ENCODE peak calls at places on chromosomes 7 and 10, in six cellular contexts. One of them, this sample, is unnamed.

GRCh38 chr10:79135790-79136189 is 67.0 kb downstream of the ZMIZ1 start:
- DNase-seq in cardiac fibroblast: no peak
- DNase-seq in prostate gland: no peak
- DNase-seq in thyroid gland: no peak
- DNase-seq in Panc1: no peak
- DNase-seq in ovary: no peak
- DNase-seq in this sample: no peak

GRCh38 chr7:30168800-30169584 is 34.2 kb downstream of the MTURN start:
- DNase-seq in cardiac fibroblast: peak; percentile 86
- DNase-seq in prostate gland: no peak
- DNase-seq in thyroid gland: no peak
- DNase-seq in Panc1: no peak
- DNase-seq in ovary: no peak
- DNase-seq in this sample: peak; percentile 82

GRCh38 chr10:124224331-124225028 is 131.1 kb upstream of the CHST15 start:
- DNase-seq in cardiac fibroblast: peak; percentile 7
- DNase-seq in prostate gland: no peak
- DNase-seq in thyroid gland: no peak
- DNase-seq in Panc1: no peak
- DNase-seq in ovary: no peak
- DNase-seq in this sample: no peak

GRCh38 chr10:69338547-69339450 is 60.5 kb downstream of the HK1 start:
- DNase-seq in cardiac fibroblast: peak; percentile 41
- DNase-seq in prostate gland: no peak
- DNase-seq in thyroid gland: peak; percentile 77
- DNase-seq in Panc1: no peak
- DNase-seq in ovary: no peak
- DNase-seq in this sample: no peak

GRCh38 chr10:68796609-68797008 is 30.7 kb upstream of the STOX1 start:
- DNase-seq in cardiac fibroblast: no peak
- DNase-seq in prostate gland: no peak
- DNase-seq in thyroid gland: no peak
- DNase-seq in Panc1: no peak
- DNase-seq in ovary: no peak
- DNase-seq in this sample: peak; percentile 16

GRCh38 chr7:54179321-54180029 is 362.7 kb upstream of the VSTM2A start:
- DNase-seq in cardiac fibroblast: no peak
- DNase-seq in prostate gland: no peak
- DNase-seq in thyroid gland: no peak
- DNase-seq in Panc1: no peak
- DNase-seq in ovary: no peak
- DNase-seq in this sample: no peak

GRCh38 chr10:127243490-127244272 is 47.3 kb upstream of the INSYN2A start:
- DNase-seq in cardiac fibroblast: peak; percentile 40
- DNase-seq in prostate gland: no peak
- DNase-seq in thyroid gland: peak; percentile 33
- DNase-seq in Panc1: no peak
- DNase-seq in ovary: peak; percentile 40
- DNase-seq in this sample: no peak

GRCh38 chr7:147071536-147071935 is 954.9 kb downstream of the CNTNAP2 start:
- DNase-seq in cardiac fibroblast: no peak
- DNase-seq in prostate gland: no peak
- DNase-seq in thyroid gland: no peak
- DNase-seq in Panc1: no peak
- DNase-seq in ovary: no peak
- DNase-seq in this sample: no peak

GRCh38 chr7:101736077-101736476 is 81.3 kb upstream of the CUX1 start:
- DNase-seq in cardiac fibroblast: no peak
- DNase-seq in prostate gland: no peak
- DNase-seq in thyroid gland: no peak
- DNase-seq in Panc1: no peak
- DNase-seq in ovary: no peak
- DNase-seq in this sample: no peak

GRCh38 chr10:124000792-124001201 is 92.6 kb downstream of the CHST15 start:
- DNase-seq in cardiac fibroblast: peak; percentile 46
- DNase-seq in prostate gland: no peak
- DNase-seq in thyroid gland: no peak
- DNase-seq in Panc1: no peak
- DNase-seq in ovary: no peak
- DNase-seq in this sample: no peak

GRCh38 chr10:111084346-111085255 is 7.8 kb downstream of the ADRA2A start:
- DNase-seq in cardiac fibroblast: no peak
- DNase-seq in prostate gland: no peak
- DNase-seq in thyroid gland: no peak
- DNase-seq in Panc1: no peak
- DNase-seq in ovary: no peak
- DNase-seq in this sample: no peak

GRCh38 chr7:43135129-43135528 is 22.7 kb downstream of the HECW1 start:
- DNase-seq in cardiac fibroblast: no peak
- DNase-seq in prostate gland: no peak
- DNase-seq in thyroid gland: no peak
- DNase-seq in Panc1: no peak
- DNase-seq in ovary: no peak
- DNase-seq in this sample: no peak

GRCh38 chr10:86730227-86730626 is 26.2 kb upstream of the BMPR1A start:
- DNase-seq in cardiac fibroblast: peak; percentile 66
- DNase-seq in prostate gland: no peak
- DNase-seq in thyroid gland: peak; percentile 67
- DNase-seq in Panc1: no peak
- DNase-seq in ovary: peak; percentile 55
- DNase-seq in this sample: no peak

GRCh38 chr7:22066484-22066883 is 120.8 kb upstream of the CDCA7L start:
- DNase-seq in cardiac fibroblast: no peak
- DNase-seq in prostate gland: no peak
- DNase-seq in thyroid gland: no peak
- DNase-seq in Panc1: no peak
- DNase-seq in ovary: no peak
- DNase-seq in this sample: no peak

GRCh38 chr7:123154231-123154860 is 45.4 kb downstream of the SLC13A1 start:
- DNase-seq in cardiac fibroblast: peak; percentile 85
- DNase-seq in prostate gland: peak; percentile 75
- DNase-seq in thyroid gland: peak; percentile 76
- DNase-seq in Panc1: peak; percentile 75
- DNase-seq in ovary: peak; percentile 40
- DNase-seq in this sample: no peak

GRCh38 chr7:47601119-47601880 is 19.4 kb upstream of the TNS3 start:
- DNase-seq in cardiac fibroblast: peak; percentile 75
- DNase-seq in prostate gland: no peak
- DNase-seq in thyroid gland: no peak
- DNase-seq in Panc1: no peak
- DNase-seq in ovary: no peak
- DNase-seq in this sample: peak; percentile 87

GRCh38 chr10:5400843-5401242 is 3.8 kb downstream of the TUBAL3 start:
- DNase-seq in cardiac fibroblast: no peak
- DNase-seq in prostate gland: no peak
- DNase-seq in thyroid gland: no peak
- DNase-seq in Panc1: no peak
- DNase-seq in ovary: no peak
- DNase-seq in this sample: no peak

GRCh38 chr10:113666682-113667252 is 2.9 kb upstream of the NRAP start:
- DNase-seq in cardiac fibroblast: peak; percentile 10
- DNase-seq in prostate gland: no peak
- DNase-seq in thyroid gland: no peak
- DNase-seq in Panc1: no peak
- DNase-seq in ovary: no peak
- DNase-seq in this sample: no peak

GRCh38 chr10:118259288-118259906 is 82.7 kb downstream of the FAM204A start:
- DNase-seq in cardiac fibroblast: peak; percentile 15
- DNase-seq in prostate gland: peak; percentile 10
- DNase-seq in thyroid gland: peak; percentile 53
- DNase-seq in Panc1: no peak
- DNase-seq in ovary: peak; percentile 50
- DNase-seq in this sample: no peak

GRCh38 chr10:11245510-11245909 is 227.8 kb downstream of the CELF2 start:
- DNase-seq in cardiac fibroblast: no peak
- DNase-seq in prostate gland: no peak
- DNase-seq in thyroid gland: no peak
- DNase-seq in Panc1: no peak
- DNase-seq in ovary: no peak
- DNase-seq in this sample: no peak

GRCh38 chr10:11243425-11244222 is 226.0 kb downstream of the CELF2 start:
- DNase-seq in cardiac fibroblast: no peak
- DNase-seq in prostate gland: no peak
- DNase-seq in thyroid gland: no peak
- DNase-seq in Panc1: no peak
- DNase-seq in ovary: no peak
- DNase-seq in this sample: peak; percentile 24

GRCh38 chr10:11245095-11245479 is 227.4 kb downstream of the CELF2 start:
- DNase-seq in cardiac fibroblast: no peak
- DNase-seq in prostate gland: no peak
- DNase-seq in thyroid gland: no peak
- DNase-seq in Panc1: no peak
- DNase-seq in ovary: no peak
- DNase-seq in this sample: no peak

GRCh38 chr10:11245981-11246590 is 228.4 kb downstream of the CELF2 start:
- DNase-seq in cardiac fibroblast: no peak
- DNase-seq in prostate gland: no peak
- DNase-seq in thyroid gland: no peak
- DNase-seq in Panc1: no peak
- DNase-seq in ovary: no peak
- DNase-seq in this sample: no peak

GRCh38 chr10:11242443-11243386 is 225.0 kb downstream of the CELF2 start:
- DNase-seq in cardiac fibroblast: peak; percentile 50
- DNase-seq in prostate gland: no peak
- DNase-seq in thyroid gland: peak; percentile 51
- DNase-seq in Panc1: no peak
- DNase-seq in ovary: peak; percentile 61
- DNase-seq in this sample: no peak
- H3K4me3 ChIP-seq in cardiac fibroblast: no peak overlapping the region
- H3K4me3 ChIP-seq in prostate gland: no peak overlapping the region
- H3K4me3 ChIP-seq in thyroid gland: no peak overlapping the region
- H3K4me3 ChIP-seq in Panc1: no peak overlapping the region
- H3K4me3 ChIP-seq in ovary: no peak overlapping the region
- H3K4me3 ChIP-seq in this sample: no peak overlapping the region

GRCh38 chr7:23864984-23865383 is 155.0 kb downstream of the STK31 start:
- DNase-seq in cardiac fibroblast: peak; percentile 57
- DNase-seq in prostate gland: no peak
- DNase-seq in thyroid gland: no peak
- DNase-seq in Panc1: peak; percentile 25
- DNase-seq in ovary: no peak
- DNase-seq in this sample: peak; percentile 36

GRCh38 chr7:23863209-23863798 is 153.3 kb downstream of the STK31 start:
- DNase-seq in cardiac fibroblast: peak; percentile 39
- DNase-seq in prostate gland: no peak
- DNase-seq in thyroid gland: peak; percentile 4
- DNase-seq in Panc1: peak; percentile 39
- DNase-seq in ovary: no peak
- DNase-seq in this sample: no peak
- TF ChIP-seq CTCF in cardiac fibroblast: peak; percentile 78
- TF ChIP-seq CTCF in prostate gland: no peak
- TF ChIP-seq CTCF in thyroid gland: no peak
- TF ChIP-seq CTCF in Panc1: peak; percentile 84
- TF ChIP-seq CTCF in ovary: no peak
- TF ChIP-seq CTCF in this sample: peak; percentile 54

GRCh38 chr7:69598081-69598486 is at the start of gene AUTS2:
- DNase-seq in cardiac fibroblast: peak; percentile 92
- DNase-seq in prostate gland: peak; percentile 88
- DNase-seq in thyroid gland: peak; percentile 89
- DNase-seq in Panc1: peak; percentile 13
- DNase-seq in ovary: peak; percentile 96
- DNase-seq in this sample: peak; percentile 21

GRCh38 chr7:69598487-69599148 is 343 bp downstream of the AUTS2 start:
- DNase-seq in cardiac fibroblast: no peak
- DNase-seq in prostate gland: peak; percentile 36
- DNase-seq in thyroid gland: no peak
- DNase-seq in Panc1: no peak
- DNase-seq in ovary: no peak
- DNase-seq in this sample: no peak

GRCh38 chr7:69597278-69598076 is 798 bp upstream of the AUTS2 start:
- DNase-seq in cardiac fibroblast: peak; percentile 9
- DNase-seq in prostate gland: peak; percentile 25
- DNase-seq in thyroid gland: peak; percentile 37
- DNase-seq in Panc1: no peak
- DNase-seq in ovary: peak; percentile 77
- DNase-seq in this sample: no peak

GRCh38 chr7:69599879-69600764 is 1.8 kb downstream of the AUTS2 start:
- DNase-seq in cardiac fibroblast: peak; percentile 24
- DNase-seq in prostate gland: peak; percentile 13
- DNase-seq in thyroid gland: peak; percentile 7
- DNase-seq in Panc1: no peak
- DNase-seq in ovary: peak; percentile 46
- DNase-seq in this sample: no peak

DNA sequence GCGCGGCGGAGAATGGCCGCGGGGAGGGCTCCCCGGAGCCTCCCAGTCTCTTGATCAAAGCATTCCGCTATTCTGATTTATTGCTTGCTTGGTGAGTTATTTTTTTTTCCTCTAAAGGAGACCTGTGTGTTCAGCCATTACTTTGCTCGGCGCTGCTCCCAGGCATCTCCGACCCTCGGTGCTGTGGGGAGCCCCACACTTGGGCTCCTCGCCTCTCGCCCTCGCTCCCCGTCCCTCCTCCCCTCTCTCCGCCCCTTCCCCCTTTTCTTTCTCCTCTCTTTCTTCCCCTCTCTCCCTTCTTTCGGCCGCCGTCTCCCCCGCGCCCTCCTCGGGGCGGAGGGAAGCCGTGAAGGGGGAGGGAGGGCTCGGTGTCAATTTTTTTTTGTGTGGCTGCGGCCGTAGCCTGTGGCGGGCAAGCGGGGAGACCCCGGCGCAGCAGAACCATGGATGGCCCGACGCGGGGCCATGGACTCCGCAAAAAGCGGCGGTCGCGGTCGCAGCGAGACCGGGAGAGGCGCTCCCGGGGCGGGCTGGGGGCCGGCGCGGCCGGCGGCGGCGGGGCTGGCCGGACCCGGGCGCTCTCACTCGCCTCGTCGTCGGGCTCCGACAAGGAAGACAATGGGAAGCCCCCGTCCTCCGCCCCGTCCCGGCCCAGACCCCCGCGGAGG is 1.1 kb downstream of the AUTS2 start:
- DNase-seq in cardiac fibroblast: no peak
- DNase-seq in prostate gland: no peak
- DNase-seq in thyroid gland: peak; percentile 3
- DNase-seq in Panc1: no peak
- DNase-seq in ovary: peak; percentile 56
- DNase-seq in this sample: no peak
- H3K4me3 ChIP-seq in cardiac fibroblast: peak overlapping the region; percentile 62
- H3K4me3 ChIP-seq in prostate gland: peak overlapping the region; percentile 75
- H3K4me3 ChIP-seq in thyroid gland: peak overlapping the region; percentile 14
- H3K4me3 ChIP-seq in Panc1: peak overlapping the region; percentile 63
- H3K4me3 ChIP-seq in ovary: peak overlapping the region; percentile 81
- H3K4me3 ChIP-seq in this sample: peak overlapping the region; percentile 82

DNA sequence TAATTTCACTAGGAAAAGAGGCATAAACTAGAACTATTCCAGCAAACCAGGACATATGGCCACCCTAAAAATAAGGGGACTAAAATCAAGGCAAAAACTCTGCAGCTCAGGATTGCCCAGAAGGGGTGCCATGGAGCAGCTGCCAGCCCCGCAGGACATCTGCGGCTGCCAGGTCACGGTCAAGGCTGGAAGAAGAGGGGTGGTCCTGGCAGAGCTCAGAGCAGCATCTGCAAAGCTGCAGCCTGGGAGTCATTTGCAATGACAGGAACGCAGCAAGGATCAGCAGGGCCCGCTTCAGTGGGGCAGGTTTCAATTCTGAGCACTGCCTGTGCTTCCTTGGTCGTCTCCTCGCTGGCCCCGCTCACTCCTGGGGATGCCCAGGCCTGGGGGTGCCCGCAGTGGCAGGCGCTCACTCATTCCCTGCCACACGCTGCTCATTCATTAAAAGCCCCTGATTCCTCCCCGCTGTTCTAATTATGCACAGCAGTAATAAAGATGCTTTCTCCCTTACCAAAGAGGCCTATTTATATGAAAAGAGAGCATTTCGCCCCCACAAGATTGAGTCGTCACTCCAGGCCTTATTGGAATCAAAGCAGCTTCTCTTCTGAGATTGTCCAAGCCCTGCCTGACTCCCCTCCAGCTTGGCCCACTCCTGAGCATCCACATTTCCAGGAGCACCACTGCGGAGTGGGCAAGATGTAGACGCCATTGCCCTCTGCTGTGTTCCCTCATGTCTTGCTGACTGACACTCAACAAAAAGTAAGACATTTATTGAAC is 4.6 kb downstream of the HSPA12A start:
- DNase-seq in cardiac fibroblast: no peak
- DNase-seq in prostate gland: no peak
- DNase-seq in thyroid gland: no peak
- DNase-seq in Panc1: no peak
- DNase-seq in ovary: peak; percentile 64
- DNase-seq in this sample: no peak
- TF ChIP-seq CTCF in cardiac fibroblast: peak; percentile 38
- TF ChIP-seq CTCF in prostate gland: no peak
- TF ChIP-seq CTCF in thyroid gland: no peak
- TF ChIP-seq CTCF in Panc1: no peak
- TF ChIP-seq CTCF in ovary: no peak
- TF ChIP-seq CTCF in this sample: peak; percentile 50